ENCODE peak calls at places on chromosomes 11 and 22, in four cellular contexts. Y is heart left ventricle, X is stomach, H is cardiac muscle cell. N is an unnamed sample.

GRCh38 chr22:38878001-38878400 is 6.0 kb upstream of the CBX6 start:
- DNase-seq in Y (no peak), X (no peak), H (no peak), N (no peak)

GRCh38 chr22:47391169-47392053 is 629.0 kb downstream of the TBC1D22A start:
- DNase-seq in Y (no peak), X (no peak), H (no peak), N (no peak)

GRCh38 chr22:49827853-49828598 is at the start of gene BRD1:
- DNase-seq in Y (peak), X (peak), H (peak), N (peak)

GRCh38 chr22:43639228-43639948 is 172.7 kb downstream of the EFCAB6 start:
- DNase-seq in Y (no peak), X (no peak), H (no peak), N (no peak)

GRCh38 chr22:24404561-24405275 is 22.7 kb upstream of the ADORA2A start:
- DNase-seq in Y (no peak), X (no peak), H (no peak), N (no peak)

GRCh38 chr11:35523351-35523768 is 2.1 kb downstream of the PAMR1 start:
- DNase-seq in Y (no peak), X (no peak), H (no peak), N (no peak)

GRCh38 chr11:57219021-57219627 is 17.9 kb downstream of the APLNR start:
- DNase-seq in Y (no peak), X (no peak), H (peak), N (peak)

GRCh38 chr11:122105009-122105828 is 10.8 kb downstream of the BLID start:
- DNase-seq in Y (no peak), X (no peak), H (no peak), N (no peak)

GRCh38 chr11:395866-396265 is 1.9 kb downstream of the PKP3 start:
- DNase-seq in Y (no peak), X (no peak), H (no peak), N (no peak)

GRCh38 chr11:78226684-78227680 is 38.3 kb downstream of the USP35 start:
- DNase-seq in Y (no peak), X (no peak), H (no peak), N (no peak)

GRCh38 chr11:114125531-114125930 is 66.0 kb downstream of the ZBTB16 start:
- DNase-seq in Y (no peak), X (no peak), H (no peak), N (no peak)

GRCh38 chr11:77259681-77260080 is 41.8 kb downstream of the GDPD4 start:
- DNase-seq in Y (no peak), X (no peak), H (peak), N (peak)

GRCh38 chr22:18970180-18970947 is 34.3 kb upstream of the PRODH start:
- DNase-seq in Y (no peak), X (no peak), H (peak), N (no peak)

DNA sequence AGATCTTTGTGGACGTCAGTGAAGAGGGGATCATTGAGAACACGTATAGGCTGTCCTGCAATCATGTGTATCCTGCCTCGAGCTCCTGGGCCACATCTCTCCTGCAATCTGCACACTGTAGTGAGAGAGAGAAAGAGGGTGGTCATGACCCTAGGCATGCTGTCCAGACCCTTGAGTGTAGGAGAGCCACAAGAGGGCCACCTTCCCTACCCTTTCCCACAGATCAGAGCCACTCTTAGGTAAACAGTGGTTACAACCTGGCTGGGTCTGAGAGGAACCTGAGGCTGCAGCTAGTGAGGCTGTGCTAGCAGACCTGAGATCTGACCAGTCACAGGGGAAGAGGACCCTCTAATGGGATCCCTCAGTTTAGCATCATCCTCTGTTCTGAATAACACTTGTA is 3.9 kb upstream of the IL18BP start:
- DNase-seq in Y (no peak), X (no peak), H (no peak), N (no peak)
- TF ChIP-seq CTCF in Y (no peak), X (no peak), H (no peak), N (no peak)

DNA sequence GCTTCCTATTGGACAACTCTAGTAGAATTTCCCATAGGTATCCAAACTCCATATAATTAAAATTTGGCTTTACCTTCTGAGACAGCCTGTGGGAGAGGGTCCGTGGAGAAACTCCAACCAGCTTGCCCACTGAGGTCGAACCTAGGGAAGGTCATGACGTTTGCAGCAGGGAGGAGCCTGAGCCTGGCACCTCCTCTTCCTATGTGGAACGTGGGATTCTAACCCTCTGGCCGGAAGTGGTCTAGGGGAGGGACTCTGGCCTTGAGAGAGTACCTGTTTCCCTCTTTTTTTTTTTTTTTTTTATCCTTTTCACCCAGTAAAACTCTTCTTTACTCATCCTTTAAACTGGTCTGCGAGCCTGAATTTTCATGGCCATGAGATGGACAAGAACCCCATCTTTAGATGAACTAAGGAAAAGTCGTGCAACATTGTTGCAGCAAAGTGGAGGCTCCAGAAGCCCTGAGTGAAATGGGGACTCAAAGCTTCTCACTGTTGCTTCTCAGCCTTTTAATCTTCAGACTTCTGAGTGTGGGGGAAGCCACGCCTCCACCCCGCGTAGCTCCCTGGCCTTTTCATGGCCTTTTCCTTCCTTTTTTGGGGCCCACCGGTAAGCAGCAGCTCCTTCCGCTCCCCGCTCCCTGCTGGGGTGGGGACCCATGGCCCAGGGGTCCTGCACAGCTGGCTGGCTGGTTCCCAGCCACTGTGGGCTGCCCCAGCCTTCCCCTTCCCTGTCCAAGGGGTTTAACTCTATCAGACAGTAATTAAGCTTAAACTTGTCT is 1359.9 kb downstream of the LRRC4C start:
- DNase-seq in Y (no peak), X (no peak), H (no peak), N (no peak)
- H3K4me3 ChIP-seq in Y (no peak), X (no peak), H (no peak), N (no peak)

GRCh38 chr11:73902303-73902702 is 25.5 kb downstream of the PAAF1 start:
- DNase-seq in Y (no peak), X (no peak), H (no peak), N (no peak)

GRCh38 chr11:73912045-73912444 is 35.2 kb downstream of the PAAF1 start:
- DNase-seq in Y (no peak), X (no peak), H (no peak), N (no peak)

DNA sequence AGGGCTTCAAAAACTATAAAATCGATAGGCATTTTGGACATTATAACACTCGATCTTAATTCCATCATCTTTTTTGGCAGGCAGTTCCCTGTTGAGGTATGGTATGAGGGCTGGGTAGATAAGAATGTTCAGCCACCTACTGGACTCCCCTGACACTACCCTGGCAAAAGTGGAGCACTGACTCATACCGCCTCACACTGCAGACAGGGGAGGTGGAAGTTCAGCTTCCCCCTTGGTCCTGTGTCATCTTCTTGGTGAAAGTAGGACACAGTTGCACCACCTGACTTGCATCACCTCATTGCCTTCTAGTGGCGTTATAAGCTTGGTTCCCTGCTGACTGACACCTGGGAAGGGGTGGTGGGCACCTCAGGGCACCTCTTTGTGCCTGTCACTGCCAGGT is 30.4 kb downstream of the PAAF1 start:
- DNase-seq in Y (peak), X (no peak), H (peak), N (peak)
- TF ChIP-seq CTCF in Y (peak), X (no peak), H (peak), N (peak)

DNA sequence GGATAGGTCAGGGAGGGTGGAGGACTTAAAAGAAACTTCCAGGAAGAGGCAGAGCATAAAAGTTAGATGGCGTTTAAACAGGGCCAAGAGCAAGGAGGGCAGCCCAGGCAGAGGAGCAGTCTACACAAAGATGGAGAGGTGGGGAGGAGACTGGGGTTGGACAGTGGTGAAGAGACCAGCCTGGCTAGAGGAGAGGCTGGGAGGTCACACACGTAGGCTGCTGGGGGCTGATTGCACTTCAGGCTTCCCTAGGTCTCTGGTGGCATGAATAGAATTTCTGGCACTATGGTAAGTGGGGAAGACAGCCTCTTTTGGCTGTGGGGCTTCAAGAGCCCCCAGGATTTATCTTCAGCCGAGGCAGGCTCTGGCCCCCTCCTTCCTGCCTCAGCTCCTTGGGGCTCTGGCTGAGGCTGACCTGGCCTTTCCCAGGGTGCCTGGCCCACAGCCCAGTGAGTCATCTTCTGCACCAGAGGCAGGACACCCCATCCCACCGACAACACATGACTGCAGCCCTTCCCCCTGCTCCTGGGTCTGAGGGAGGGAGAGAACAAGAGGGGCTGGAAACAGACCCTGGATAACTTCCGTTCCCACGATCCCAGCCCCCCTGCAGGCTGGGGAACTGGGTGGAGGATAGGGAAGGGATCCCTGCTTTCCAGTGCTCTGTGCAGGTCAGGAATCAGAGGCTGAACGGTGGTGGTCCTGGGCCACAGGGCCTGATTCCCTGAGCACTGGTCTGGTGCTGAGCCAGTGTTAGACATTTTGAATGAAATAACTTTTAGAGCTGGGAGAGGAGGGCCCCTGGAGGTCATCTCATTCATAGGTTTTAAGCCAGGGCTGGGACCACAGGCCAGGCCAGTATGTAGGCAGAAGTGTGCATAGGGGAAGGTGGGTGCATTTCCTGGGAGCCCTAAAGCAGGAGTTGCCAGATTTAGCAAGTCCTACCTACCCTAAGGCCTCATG is 26.4 kb downstream of the ARHGEF17 start:
- DNase-seq in Y (peak), X (peak), H (peak), N (peak)
- H3K4me3 ChIP-seq in Y (peak), X (no peak), H (no peak), N (no peak)

GRCh38 chr11:73219396-73220285 is 1.6 kb downstream of the P2RY2 start:
- DNase-seq in Y (no peak), X (no peak), H (no peak), N (no peak)
- TF ChIP-seq CTCF in Y (no peak), X (no peak), H (no peak), N (no peak)

DNA sequence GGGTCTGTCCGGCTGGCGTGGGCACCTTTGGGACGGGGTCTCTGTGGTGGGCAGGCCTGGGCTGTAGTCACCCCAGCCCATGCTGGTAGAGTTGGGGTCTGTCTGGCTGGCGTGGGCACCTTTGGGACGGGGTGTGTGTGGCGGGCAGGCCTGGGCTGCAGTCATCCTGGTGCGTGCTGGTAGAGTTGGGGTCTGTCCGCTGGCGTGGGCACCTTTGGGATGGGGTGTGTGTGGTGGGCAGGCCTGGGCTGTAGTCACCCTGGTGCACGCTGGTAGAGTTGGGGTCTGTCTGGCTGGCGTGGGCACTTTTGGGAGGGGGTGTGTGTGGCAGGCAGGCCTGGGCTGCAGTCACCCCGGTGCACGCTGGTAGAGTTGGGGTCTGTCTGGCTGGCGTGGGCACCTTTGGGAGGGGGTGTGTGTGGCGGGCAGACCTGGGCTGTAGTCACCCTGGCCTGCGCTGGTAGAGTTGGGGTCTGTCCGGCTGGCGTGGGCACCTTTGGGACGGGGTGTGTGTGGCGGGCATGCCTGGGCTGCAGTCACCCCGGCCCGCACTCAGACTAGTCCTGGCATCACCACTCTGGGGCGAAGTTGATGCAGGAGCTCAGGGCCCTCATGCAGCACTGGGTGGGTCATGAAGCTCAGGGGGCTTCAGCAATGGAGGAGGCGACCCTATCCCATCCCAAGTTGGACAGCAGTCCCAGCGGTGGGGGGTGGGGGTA is 19.3 kb downstream of the PRR33 start:
- DNase-seq in Y (no peak), X (no peak), H (no peak), N (no peak)
- H3K4me3 ChIP-seq in Y (peak), X (peak), H (no peak), N (no peak)

N was measured in fibroblast of pulmonary artery.